ENCODE peak calls at places on chromosomes 13 and 19, in seven cellular contexts. X is CD4-positive, CD25-positive, alpha-beta regulatory T cell; L is tibial artery; M is A673; J is kidney; A is upper lobe of left lung; S is stomach. R is an unnamed sample. For H3K4me1, the result is how much of the 10 kb centered on the place peaks cover.

GRCh38 chr19:51702103-51702753 is 9.1 kb downstream of the SPACA6 start:
- DNase-seq in J (peak), A (peak), X (peak), L (peak), S (peak), M (peak), R (peak)

GRCh38 chr13:76474356-76474755 is 411.8 kb downstream of the KCTD12 start:
- DNase-seq in X (no peak), S (no peak), A (no peak), L (no peak), J (no peak), M (no peak), R (no peak)

GRCh38 chr13:98216135-98216565 is 39.1 kb upstream of the RNF113B start:
- DNase-seq in J (peak), L (peak), S (peak), X (no peak), A (peak), M (peak), R (no peak)

GRCh38 chr13:77417897-77418296 is 91.0 kb upstream of the MYCBP2 start:
- DNase-seq in S (no peak), M (no peak), A (no peak), J (no peak), L (no peak), X (no peak), R (no peak)

GRCh38 chr19:12790628-12791344 is 500 bp upstream of the JUNB start:
- DNase-seq in L (no peak), M (no peak), S (no peak), J (no peak), X (no peak), A (no peak), R (no peak)

GRCh38 chr19:47247308-47247990 is 8.9 kb upstream of the CCDC9 start:
- DNase-seq in M (peak), S (peak), A (peak), L (peak), X (peak), J (peak), R (peak)

GRCh38 chr19:45217193-45217956 is 27.8 kb downstream of the EXOC3L2 start:
- DNase-seq in M (no peak), L (no peak), S (no peak), X (no peak), A (no peak), J (peak), R (no peak)

GRCh38 chr13:72850959-72851677 is 69.2 kb downstream of the PIBF1 start:
- DNase-seq in M (no peak), A (no peak), L (no peak), J (peak), S (no peak), X (no peak), R (no peak)

GRCh38 chr19:54662730-54663129 is at the start of gene LILRB4:
- DNase-seq in J (no peak), S (no peak), L (peak), X (no peak), A (peak), M (no peak), R (no peak)

GRCh38 chr19:15328312-15328711 is 4.0 kb downstream of the BRD4 start:
- DNase-seq in X (no peak), S (no peak), A (peak), M (no peak), J (peak), L (no peak), R (no peak)

GRCh38 chr19:15321739-15322138 is 10.6 kb downstream of the BRD4 start:
- DNase-seq in S (no peak), X (no peak), M (no peak), J (no peak), A (no peak), L (no peak), R (no peak)

GRCh38 chr19:15324791-15325519 is 7.4 kb downstream of the BRD4 start:
- DNase-seq in A (no peak), J (peak), X (no peak), L (no peak), M (no peak), S (peak), R (no peak)

GRCh38 chr19:15320118-15320517 is 12.2 kb downstream of the BRD4 start:
- DNase-seq in A (no peak), X (no peak), L (no peak), J (no peak), S (no peak), M (no peak), R (no peak)

DNA sequence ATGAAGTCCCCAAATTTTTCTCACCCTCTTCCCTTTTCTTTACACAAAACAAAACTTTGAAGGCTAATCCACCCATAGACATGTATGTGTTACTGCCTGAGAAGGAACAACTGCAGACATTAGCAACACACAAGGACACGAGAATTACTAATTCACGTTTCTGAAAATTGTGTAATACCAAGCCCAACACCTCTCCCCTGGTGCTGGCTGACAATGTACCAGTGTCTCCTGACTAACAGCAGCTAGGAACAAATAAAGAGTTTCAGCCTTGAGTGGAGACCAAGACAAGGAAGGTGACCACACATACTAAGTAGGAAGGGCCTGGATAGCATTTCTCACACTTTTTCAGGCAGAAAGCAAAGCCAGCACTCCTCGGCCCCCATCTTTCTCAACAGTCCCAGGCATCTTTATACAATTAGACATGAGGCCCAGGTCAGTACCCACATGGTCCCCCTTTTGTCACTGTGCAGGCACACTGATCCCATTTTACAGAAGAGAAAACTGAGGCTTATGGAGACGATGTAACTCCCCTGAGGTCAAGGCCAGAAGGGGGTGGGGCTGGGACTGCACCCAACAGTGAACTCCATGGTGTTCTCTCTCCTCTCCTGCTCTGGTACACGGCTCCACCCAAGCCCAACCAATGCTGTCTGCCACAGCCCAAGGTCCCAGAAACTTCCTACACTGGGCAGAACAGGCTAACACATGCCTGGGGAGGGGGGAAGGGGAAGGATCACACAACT is 8.7 kb downstream of the BRD4 start:
- DNase-seq in J (peak), M (no peak), A (peak), X (no peak), L (peak), S (peak), R (no peak)
- H3K4me1 ChIP-seq in J (under half), M (half or more), A (half or more), X (half or more), L (half or more), S (half or more), R (under half)

GRCh38 chr13:29435125-29435911 is 160.2 kb downstream of the SLC7A1 start:
- DNase-seq in S (no peak), J (no peak), M (no peak), A (no peak), L (no peak), X (no peak), R (no peak)

GRCh38 chr13:29436291-29436690 is 159.2 kb downstream of the SLC7A1 start:
- DNase-seq in J (no peak), A (no peak), M (no peak), X (no peak), L (no peak), S (no peak), R (no peak)

GRCh38 chr13:29438772-29439171 is 156.7 kb downstream of the SLC7A1 start:
- DNase-seq in M (no peak), S (no peak), L (no peak), X (no peak), J (no peak), A (no peak), R (no peak)

GRCh38 chr13:29436721-29437250 is 158.7 kb downstream of the SLC7A1 start:
- DNase-seq in S (no peak), A (no peak), X (no peak), M (no peak), L (no peak), J (no peak), R (no peak)

GRCh38 chr13:29434217-29434940 is 161.1 kb downstream of the SLC7A1 start:
- DNase-seq in X (no peak), M (no peak), S (no peak), A (no peak), L (no peak), J (no peak), R (no peak)
- H3K4me1 ChIP-seq in X (under half), M (under half), S (under half), A (under half), L (under half), J (under half), R (under half)

DNA sequence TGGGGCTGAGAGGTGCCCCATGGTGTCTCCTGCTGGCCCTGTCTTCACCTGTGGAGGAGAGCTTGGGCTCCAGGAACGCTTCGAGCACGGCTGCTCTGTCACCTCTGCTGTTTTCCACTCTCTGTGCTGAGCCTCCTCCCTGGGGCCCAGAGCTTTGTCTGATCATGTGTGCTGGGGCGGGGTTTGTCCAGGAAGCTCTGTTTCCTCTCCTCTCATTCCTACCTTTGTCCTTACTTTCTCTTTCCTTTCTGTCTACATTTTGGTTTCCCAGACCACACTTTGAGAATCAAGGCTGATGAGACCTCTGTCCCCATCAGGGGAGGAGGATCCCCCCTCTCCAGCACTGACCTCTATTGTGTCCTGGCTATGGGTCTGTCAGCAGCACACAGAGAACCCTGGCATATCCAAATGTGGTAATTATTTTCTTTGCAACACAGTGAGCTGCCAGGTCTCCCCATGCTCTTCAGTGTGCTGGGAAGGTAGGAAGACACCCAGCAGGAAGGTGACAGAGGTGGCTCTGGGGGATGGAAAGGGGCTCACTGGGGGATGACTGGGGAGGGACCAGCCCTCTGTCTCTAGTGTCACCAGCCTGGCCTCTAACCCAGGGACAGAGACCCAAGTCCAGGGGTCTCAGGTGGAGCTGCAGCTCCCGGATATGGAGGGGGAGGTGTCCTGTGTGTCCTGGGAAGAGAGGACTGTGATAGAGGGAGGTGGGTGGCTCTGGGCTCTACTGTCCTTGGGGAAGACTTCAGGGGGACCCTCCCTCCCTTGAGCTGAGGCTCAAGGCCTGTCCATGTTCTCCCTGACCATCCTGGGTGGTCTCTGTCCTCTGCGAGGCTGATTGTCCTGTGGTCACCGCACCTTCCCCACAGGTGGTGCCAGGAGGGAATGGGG is at the start of gene CEACAM1:
- DNase-seq in M (peak), S (peak), A (peak), L (no peak), J (no peak), X (peak), R (peak)
- H3K4me1 ChIP-seq in M (under half), S (under half), A (under half), L (under half), J (under half), X (under half), R (under half)

GRCh38 chr19:40808021-40808325 is 9.0 kb downstream of the EGLN2 start:
- DNase-seq in S (no peak), A (no peak), L (no peak), J (peak), M (no peak), X (no peak), R (no peak)

GRCh38 chr19:40806385-40807146 is 7.6 kb downstream of the EGLN2 start:
- DNase-seq in A (peak), S (peak), J (peak), L (peak), M (peak), X (peak), R (peak)

GRCh38 chr19:40805258-40805868 is 6.4 kb downstream of the EGLN2 start:
- DNase-seq in S (peak), X (no peak), M (no peak), A (peak), J (no peak), L (no peak), R (no peak)

GRCh38 chr19:40808497-40808896 is 9.5 kb downstream of the EGLN2 start:
- DNase-seq in J (peak), X (no peak), S (no peak), A (no peak), L (no peak), M (no peak), R (no peak)

GRCh38 chr19:40807147-40808020 is 8.4 kb downstream of the EGLN2 start:
- DNase-seq in S (no peak), A (no peak), M (no peak), L (no peak), J (no peak), X (no peak), R (no peak)
- H3K4me1 ChIP-seq in S (half or more), A (half or more), M (half or more), L (half or more), J (under half), X (half or more), R (under half)

DNA sequence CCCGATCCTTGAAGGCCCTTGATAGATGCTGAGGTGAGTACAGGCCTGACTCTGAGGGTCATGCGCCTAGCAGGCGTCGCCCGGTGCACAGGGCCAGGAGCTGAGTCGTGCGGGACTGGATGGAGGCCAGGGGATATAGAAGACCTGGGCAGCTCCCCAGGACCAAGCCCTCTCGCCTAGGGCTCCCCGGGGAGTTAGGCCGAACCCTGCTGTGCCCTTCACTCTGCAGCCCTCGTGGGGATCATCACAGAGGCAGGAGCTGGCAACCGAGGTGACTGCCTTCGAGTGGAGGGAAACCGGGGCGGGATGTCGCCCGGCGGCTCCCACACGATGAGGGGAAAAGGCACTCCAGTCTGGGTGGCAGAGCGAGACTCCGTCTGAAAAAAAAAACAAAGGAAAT is 11.7 kb downstream of the CSNK1G2 start:
- DNase-seq in A (no peak), X (no peak), S (no peak), J (peak), M (no peak), L (no peak), R (no peak)
- H3K4me1 ChIP-seq in A (under half), X (under half), S (under half), J (under half), M (under half), L (under half), R (under half)

GRCh38 chr19:49408816-49409440 is 14.3 kb downstream of the PTH2 start:
- DNase-seq in A (no peak), J (no peak), L (no peak), S (no peak), X (no peak), M (no peak), R (no peak)
- H3K4me1 ChIP-seq in A (under half), J (under half), L (under half), S (under half), X (under half), M (under half), R (under half)

DNA sequence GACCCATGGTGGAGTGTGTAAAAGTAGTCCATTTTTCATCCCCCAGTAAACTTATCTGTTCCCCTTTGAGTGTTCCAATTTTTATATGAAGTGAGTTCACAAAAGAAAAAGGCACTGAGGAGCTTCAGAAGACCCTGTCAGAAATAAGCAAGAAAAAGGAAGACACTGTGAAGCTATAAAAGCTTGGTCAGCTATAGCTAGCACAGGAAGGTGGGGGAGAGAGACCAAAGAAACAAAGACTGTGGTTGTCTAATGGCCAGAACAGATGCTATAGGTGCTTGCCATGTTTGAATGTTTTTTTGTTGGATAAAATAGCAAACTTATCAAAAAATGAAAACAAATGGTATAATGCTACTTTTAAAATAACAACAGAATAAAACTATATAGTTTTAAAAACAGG is 46.5 kb downstream of the RCBTB2 start:
- DNase-seq in X (no peak), J (no peak), M (no peak), A (no peak), L (no peak), S (no peak), R (no peak)
- H3K4me1 ChIP-seq in X (under half), J (under half), M (under half), A (under half), L (under half), S (under half), R (under half)

GRCh38 chr19:2079865-2080301 is 16.2 kb downstream of the MOB3A start:
- DNase-seq in J (peak), L (no peak), S (no peak), A (no peak), X (no peak), M (no peak), R (no peak)

GRCh38 chr19:2080336-2080988 is 15.7 kb downstream of the MOB3A start:
- DNase-seq in J (peak), X (no peak), A (peak), M (no peak), L (no peak), S (no peak), R (no peak)

GRCh38 chr19:2083174-2083854 is 12.8 kb downstream of the MOB3A start:
- DNase-seq in M (no peak), L (no peak), A (peak), S (no peak), X (peak), J (no peak), R (no peak)

GRCh38 chr19:2079076-2079864 is 16.9 kb downstream of the MOB3A start:
- DNase-seq in A (no peak), X (no peak), M (no peak), J (peak), L (no peak), S (no peak), R (no peak)

GRCh38 chr19:2081873-2082810 is 14.0 kb downstream of the MOB3A start:
- DNase-seq in J (peak), S (peak), L (no peak), M (no peak), A (peak), X (peak), R (no peak)
- H3K4me1 ChIP-seq in J (under half), S (half or more), L (under half), M (under half), A (under half), X (half or more), R (under half)

GRCh38 chr19:49326165-49326704 is 1.2 kb upstream of the SLC6A16 start:
- DNase-seq in A (no peak), X (no peak), L (no peak), M (no peak), S (no peak), J (no peak), R (no peak)
- H3K4me1 ChIP-seq in A (under half), X (under half), L (under half), M (under half), S (under half), J (under half), R (under half)

GRCh38 chr13:111414341-111414740 is 93.9 kb downstream of the TEX29 start:
- DNase-seq in M (no peak), J (peak), X (no peak), L (no peak), S (no peak), A (no peak), R (no peak)
- H3K4me1 ChIP-seq in M (under half), J (under half), X (under half), L (under half), S (under half), A (under half), R (under half)

R was measured in breast epithelium.